ENCODE peak calls at places on chromosomes 5 and 9, in seven cellular contexts. A, U, C, F, X, H and T are unnamed samples.

GRCh38 chr5:39998518-39998917 is 573.7 kb upstream of the DAB2 start:
- DNase-seq in H (peak; percentile 1), U (no peak), A (no peak), C (no peak), F (peak; percentile 13), X (no peak), T (no peak)

GRCh38 chr5:140633081-140633471 is at the start of gene CD14:
- DNase-seq in X (peak; percentile 74), A (no peak), F (peak; percentile 71), H (no peak), C (peak; percentile 34), U (peak; percentile 94), T (no peak)

GRCh38 chr5:171271798-171272197 is 37.2 kb upstream of the TLX3 start:
- DNase-seq in A (no peak), H (no peak), C (no peak), X (no peak), F (no peak), U (no peak), T (no peak)

GRCh38 chr5:89437450-89438435 is 554.8 kb upstream of the MEF2C start:
- DNase-seq in H (no peak), C (no peak), U (no peak), A (no peak), F (no peak), X (no peak), T (no peak)

GRCh38 chr5:9233035-9233434 is 312.8 kb downstream of the SEMA5A start:
- DNase-seq in F (no peak), X (no peak), C (no peak), U (no peak), H (no peak), A (no peak), T (no peak)

GRCh38 chr5:17099946-17100345 is 117.5 kb upstream of the BASP1 start:
- DNase-seq in H (no peak), F (no peak), X (no peak), U (no peak), A (no peak), C (no peak), T (no peak)

GRCh38 chr9:90906316-90907055 is 104.9 kb downstream of the SYK start:
- DNase-seq in F (no peak), H (no peak), C (no peak), X (no peak), U (no peak), A (no peak), T (no peak)

GRCh38 chr9:3647652-3648051 is 121.9 kb upstream of the RFX3 start:
- DNase-seq in U (no peak), A (no peak), C (no peak), X (no peak), H (no peak), F (no peak), T (no peak)

GRCh38 chr5:141850183-141850768 is 27.9 kb downstream of the PCDH1 start:
- DNase-seq in A (peak; percentile 48), X (no peak), H (no peak), U (peak; percentile 72), C (peak; percentile 56), F (no peak), T (peak; percentile 57)

GRCh38 chr5:6683241-6683640 is 30.0 kb upstream of the TENT4A start:
- DNase-seq in C (no peak), H (no peak), U (no peak), F (no peak), A (no peak), X (no peak), T (no peak)

DNA sequence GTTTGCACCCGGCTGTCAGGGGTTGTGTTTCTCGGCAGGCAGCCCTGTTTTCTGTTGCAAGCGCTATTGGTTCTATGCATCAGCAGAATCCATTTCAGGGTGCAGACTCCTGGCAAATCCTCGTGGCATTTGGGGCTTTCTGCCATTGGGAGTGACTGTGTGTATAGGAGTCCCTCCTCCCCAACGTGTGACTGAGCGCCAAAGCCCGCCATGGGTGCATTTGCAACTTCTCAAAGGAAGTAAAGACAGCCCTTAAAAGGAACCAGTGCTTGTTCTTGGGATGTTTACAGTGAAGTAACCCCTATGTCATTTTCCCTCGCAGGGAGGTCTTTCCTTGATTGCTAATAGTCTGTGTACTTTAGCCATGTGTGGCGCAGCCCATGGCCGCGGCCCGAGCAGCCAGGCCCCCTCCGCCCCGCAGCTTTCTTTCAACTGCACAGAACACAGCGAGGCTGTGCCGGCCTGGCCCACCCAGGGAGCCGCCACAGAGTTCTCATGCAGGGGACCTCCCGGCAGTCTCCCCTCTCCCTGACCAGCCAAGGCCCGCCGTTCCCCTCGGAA is 175.6 kb downstream of the HSD17B3 start:
- DNase-seq in A (no peak), H (no peak), U (no peak), F (no peak), C (no peak), X (no peak), T (no peak)
- H3K27ac ChIP-seq in A (no peak overlapping the region), H (no peak overlapping the region), U (no peak overlapping the region), F (no peak overlapping the region), C (no peak overlapping the region), X (no peak overlapping the region), T (no peak overlapping the region)

GRCh38 chr9:136495401-136495800 is 12.6 kb upstream of the SEC16A start:
- DNase-seq in F (no peak), U (no peak), C (no peak), X (no peak), A (no peak), H (no peak), T (no peak)

GRCh38 chr9:136492978-136493522 is 10.2 kb upstream of the SEC16A start:
- DNase-seq in X (no peak), C (no peak), U (no peak), F (no peak), H (no peak), A (no peak), T (no peak)

GRCh38 chr9:136494012-136494411 is 11.2 kb upstream of the SEC16A start:
- DNase-seq in C (no peak), H (no peak), F (no peak), X (no peak), A (no peak), U (no peak), T (no peak)

GRCh38 chr9:136494531-136495215 is 11.8 kb upstream of the SEC16A start:
- DNase-seq in A (no peak), H (no peak), F (no peak), C (no peak), U (no peak), X (no peak), T (no peak)

DNA sequence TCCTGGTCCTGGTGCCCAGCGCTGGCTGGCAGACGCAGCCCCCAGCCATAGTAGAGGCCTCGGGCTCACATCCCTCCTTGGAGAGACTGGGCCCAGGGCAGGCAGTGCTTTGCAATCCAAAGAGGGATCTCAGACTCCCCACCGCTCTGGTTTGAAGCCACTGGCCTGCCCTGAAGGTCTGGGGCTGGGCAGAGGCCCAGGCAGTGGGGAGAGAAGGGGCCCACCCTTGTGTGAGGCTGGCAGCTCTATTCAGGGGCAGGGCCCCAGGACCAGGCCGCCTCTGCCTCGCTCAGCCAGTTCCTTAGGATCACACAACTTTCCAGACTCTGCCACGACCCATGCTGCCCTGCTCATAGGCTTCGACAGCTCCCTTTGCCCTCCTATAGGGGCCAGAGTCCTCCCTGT is 10.7 kb upstream of the SEC16A start:
- DNase-seq in F (no peak), A (no peak), U (no peak), H (no peak), X (no peak), C (no peak), T (peak; percentile 39)
- H3K27ac ChIP-seq in F (no peak overlapping the region), A (no peak overlapping the region), U (no peak overlapping the region), H (no peak overlapping the region), X (peak overlapping the region; percentile 2), C (no peak overlapping the region), T (peak overlapping the region; percentile 82)

GRCh38 chr5:133797167-133797566 is 171.3 kb downstream of the C5orf15 start:
- DNase-seq in H (no peak), U (no peak), X (no peak), C (no peak), F (no peak), A (no peak), T (no peak)

GRCh38 chr5:133794066-133794465 is 174.4 kb downstream of the C5orf15 start:
- DNase-seq in X (no peak), U (no peak), H (no peak), C (no peak), A (no peak), F (no peak), T (no peak)

GRCh38 chr5:133792683-133793082 is 175.7 kb downstream of the C5orf15 start:
- DNase-seq in X (no peak), U (no peak), H (no peak), F (peak; percentile 14), A (no peak), C (no peak), T (no peak)

GRCh38 chr5:133796186-133796585 is 172.2 kb downstream of the C5orf15 start:
- DNase-seq in X (no peak), H (no peak), F (no peak), C (no peak), U (no peak), A (no peak), T (no peak)

GRCh38 chr5:133794771-133795391 is 173.5 kb downstream of the C5orf15 start:
- DNase-seq in X (no peak), H (no peak), A (no peak), F (no peak), U (no peak), C (no peak), T (no peak)
- H3K27ac ChIP-seq in X (no peak overlapping the region), H (no peak overlapping the region), A (no peak overlapping the region), F (no peak overlapping the region), U (no peak overlapping the region), C (no peak overlapping the region), T (no peak overlapping the region)

GRCh38 chr5:68449380-68449779 is 233.8 kb downstream of the PIK3R1 start:
- DNase-seq in H (no peak), F (no peak), U (peak; percentile 57), C (no peak), A (no peak), X (no peak), T (no peak)
- H3K27ac ChIP-seq in H (no peak overlapping the region), F (no peak overlapping the region), U (no peak overlapping the region), C (no peak overlapping the region), A (no peak overlapping the region), X (no peak overlapping the region), T (no peak overlapping the region)